ENCODE peak calls at places on chromosomes 12 and 14, in five cellular contexts. One of them, this sample, is unnamed.

GRCh38 chr14:100586520-100587247 is 533 bp downstream of the BEGAIN start:
- DNase-seq in AG04450: no peak
- DNase-seq in cardiac muscle cell: peak
- DNase-seq in mesenchymal stem cell: no peak
- DNase-seq in spleen: peak
- DNase-seq in this sample: peak

GRCh38 chr14:90518941-90519256 is 122.1 kb downstream of the CALM1 start:
- DNase-seq in AG04450: no peak
- DNase-seq in cardiac muscle cell: no peak
- DNase-seq in mesenchymal stem cell: peak
- DNase-seq in spleen: peak
- DNase-seq in this sample: no peak

GRCh38 chr12:46332260-46332659 is 40.3 kb downstream of the SLC38A2 start:
- DNase-seq in AG04450: no peak
- DNase-seq in cardiac muscle cell: no peak
- DNase-seq in mesenchymal stem cell: peak
- DNase-seq in spleen: no peak
- DNase-seq in this sample: no peak

GRCh38 chr12:11779286-11779685 is 129.8 kb downstream of the ETV6 start:
- DNase-seq in AG04450: no peak
- DNase-seq in cardiac muscle cell: peak
- DNase-seq in mesenchymal stem cell: peak
- DNase-seq in spleen: no peak
- DNase-seq in this sample: no peak

GRCh38 chr14:63308723-63309317 is 9.9 kb downstream of the GPHB5 start:
- DNase-seq in AG04450: no peak
- DNase-seq in cardiac muscle cell: peak
- DNase-seq in mesenchymal stem cell: no peak
- DNase-seq in spleen: no peak
- DNase-seq in this sample: no peak

GRCh38 chr14:58014778-58015177 is 137.2 kb downstream of the ARMH4 start:
- DNase-seq in AG04450: no peak
- DNase-seq in cardiac muscle cell: no peak
- DNase-seq in mesenchymal stem cell: no peak
- DNase-seq in spleen: no peak
- DNase-seq in this sample: no peak

GRCh38 chr12:77060883-77061240 is 4.5 kb downstream of the E2F7 start:
- DNase-seq in AG04450: no peak
- DNase-seq in cardiac muscle cell: no peak
- DNase-seq in mesenchymal stem cell: no peak
- DNase-seq in spleen: no peak
- DNase-seq in this sample: no peak

GRCh38 chr12:50110127-50110761 is 1.8 kb upstream of the COX14 start:
- DNase-seq in AG04450: no peak
- DNase-seq in cardiac muscle cell: no peak
- DNase-seq in mesenchymal stem cell: no peak
- DNase-seq in spleen: peak
- DNase-seq in this sample: peak

GRCh38 chr12:101116911-101117310 is 93.1 kb downstream of the SLC5A8 start:
- DNase-seq in AG04450: no peak
- DNase-seq in cardiac muscle cell: no peak
- DNase-seq in mesenchymal stem cell: no peak
- DNase-seq in spleen: no peak
- DNase-seq in this sample: no peak

GRCh38 chr12:13022737-13023370 is 21.3 kb upstream of the FAM234B start:
- DNase-seq in AG04450: no peak
- DNase-seq in cardiac muscle cell: no peak
- DNase-seq in mesenchymal stem cell: no peak
- DNase-seq in spleen: no peak
- DNase-seq in this sample: no peak

GRCh38 chr12:50563434-50563787 is 58.6 kb downstream of the DIP2B start:
- DNase-seq in AG04450: no peak
- DNase-seq in cardiac muscle cell: no peak
- DNase-seq in mesenchymal stem cell: no peak
- DNase-seq in spleen: no peak
- DNase-seq in this sample: no peak

GRCh38 chr12:118187746-118188390 is 51.9 kb downstream of the PEBP1 start:
- DNase-seq in AG04450: no peak
- DNase-seq in cardiac muscle cell: no peak
- DNase-seq in mesenchymal stem cell: no peak
- DNase-seq in spleen: no peak
- DNase-seq in this sample: no peak

GRCh38 chr12:47014474-47014873 is 64.9 kb upstream of the PCED1B start:
- DNase-seq in AG04450: peak
- DNase-seq in cardiac muscle cell: no peak
- DNase-seq in mesenchymal stem cell: peak
- DNase-seq in spleen: no peak
- DNase-seq in this sample: no peak

GRCh38 chr12:56991319-56991906 is 14.9 kb downstream of the ZBTB39 start:
- DNase-seq in AG04450: no peak
- DNase-seq in cardiac muscle cell: no peak
- DNase-seq in mesenchymal stem cell: no peak
- DNase-seq in spleen: peak
- DNase-seq in this sample: peak

GRCh38 chr12:6207254-6207942 is 7.2 kb downstream of the CD9 start:
- DNase-seq in AG04450: no peak
- DNase-seq in cardiac muscle cell: no peak
- DNase-seq in mesenchymal stem cell: no peak
- DNase-seq in spleen: no peak
- DNase-seq in this sample: no peak

GRCh38 chr12:6206327-6206726 is 6.1 kb downstream of the CD9 start:
- DNase-seq in AG04450: no peak
- DNase-seq in cardiac muscle cell: no peak
- DNase-seq in mesenchymal stem cell: no peak
- DNase-seq in spleen: no peak
- DNase-seq in this sample: no peak

GRCh38 chr12:6205761-6206160 is 5.6 kb downstream of the CD9 start:
- DNase-seq in AG04450: no peak
- DNase-seq in cardiac muscle cell: no peak
- DNase-seq in mesenchymal stem cell: no peak
- DNase-seq in spleen: no peak
- DNase-seq in this sample: no peak

GRCh38 chr12:6205144-6205539 is 4.9 kb downstream of the CD9 start:
- DNase-seq in AG04450: no peak
- DNase-seq in cardiac muscle cell: peak
- DNase-seq in mesenchymal stem cell: no peak
- DNase-seq in spleen: no peak
- DNase-seq in this sample: no peak

DNA sequence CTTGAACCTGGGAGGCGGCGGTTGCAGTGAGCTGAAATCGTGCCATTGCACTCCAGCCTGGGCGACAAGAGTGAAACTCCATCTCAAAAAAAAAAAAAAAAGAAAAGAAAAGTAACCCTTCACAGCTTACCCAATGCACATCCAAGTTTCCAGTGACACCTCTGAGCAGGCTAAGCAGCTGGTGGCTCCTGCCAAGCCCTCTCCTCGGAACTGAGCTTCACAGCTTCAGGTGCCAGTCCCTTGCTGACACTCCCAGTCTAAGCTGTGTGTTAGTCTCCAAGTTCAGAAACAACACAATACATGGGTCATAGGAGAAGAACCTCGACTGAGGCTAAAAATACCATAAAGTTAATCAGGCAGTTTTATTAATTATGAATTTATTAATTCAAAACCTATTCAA is 7.9 kb downstream of the CD9 start:
- DNase-seq in AG04450: no peak
- DNase-seq in cardiac muscle cell: no peak
- DNase-seq in mesenchymal stem cell: no peak
- DNase-seq in spleen: no peak
- DNase-seq in this sample: no peak
- H3K27ac ChIP-seq in AG04450: no peak
- H3K27ac ChIP-seq in cardiac muscle cell: no peak
- H3K27ac ChIP-seq in mesenchymal stem cell: no peak
- H3K27ac ChIP-seq in spleen: no peak
- H3K27ac ChIP-seq in this sample: no peak

GRCh38 chr12:55942055-55942454 is 11.1 kb downstream of the DGKA start:
- DNase-seq in AG04450: no peak
- DNase-seq in cardiac muscle cell: no peak
- DNase-seq in mesenchymal stem cell: no peak
- DNase-seq in spleen: no peak
- DNase-seq in this sample: no peak

GRCh38 chr12:55937956-55938355 is 7.0 kb downstream of the DGKA start:
- DNase-seq in AG04450: no peak
- DNase-seq in cardiac muscle cell: no peak
- DNase-seq in mesenchymal stem cell: no peak
- DNase-seq in spleen: no peak
- DNase-seq in this sample: no peak

GRCh38 chr12:55935742-55936151 is 4.8 kb downstream of the DGKA start:
- DNase-seq in AG04450: no peak
- DNase-seq in cardiac muscle cell: no peak
- DNase-seq in mesenchymal stem cell: no peak
- DNase-seq in spleen: peak
- DNase-seq in this sample: no peak

GRCh38 chr12:55940065-55940732 is 9.2 kb downstream of the DGKA start:
- DNase-seq in AG04450: peak
- DNase-seq in cardiac muscle cell: peak
- DNase-seq in mesenchymal stem cell: peak
- DNase-seq in spleen: peak
- DNase-seq in this sample: peak

DNA sequence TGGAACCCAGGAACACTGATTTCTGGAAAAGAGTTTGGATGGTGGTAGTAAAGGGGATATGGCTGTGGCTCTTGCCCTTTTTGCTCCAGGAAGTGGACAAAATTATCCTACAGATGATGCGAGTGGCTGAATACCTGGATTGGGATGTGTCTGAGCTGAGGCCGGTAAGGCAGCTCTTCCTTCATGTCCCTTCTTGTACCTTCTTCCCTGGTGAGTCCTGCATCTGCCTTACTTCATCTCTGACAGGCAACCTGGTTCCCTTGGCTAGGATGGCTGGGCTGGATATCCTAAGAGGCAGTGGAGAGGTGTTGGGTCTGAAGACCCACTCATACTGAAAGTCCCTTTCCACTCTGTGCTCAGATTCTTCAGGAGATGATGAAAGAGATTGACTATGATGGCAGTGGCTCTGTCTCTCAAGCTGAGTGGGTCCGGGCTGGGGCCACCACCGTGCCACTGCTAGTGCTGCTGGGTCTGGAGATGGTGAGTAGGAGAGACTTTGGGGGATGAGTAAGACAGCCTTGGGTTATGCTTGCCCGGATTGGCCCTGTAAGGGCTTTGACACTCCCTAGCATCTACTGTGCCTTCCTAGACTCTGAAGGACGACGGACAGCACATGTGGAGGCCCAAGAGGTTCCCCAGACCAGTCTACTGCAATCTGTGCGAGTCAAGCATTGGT is 8.0 kb downstream of the DGKA start:
- DNase-seq in AG04450: no peak
- DNase-seq in cardiac muscle cell: no peak
- DNase-seq in mesenchymal stem cell: no peak
- DNase-seq in spleen: no peak
- DNase-seq in this sample: no peak
- H3K27ac ChIP-seq in AG04450: no peak
- H3K27ac ChIP-seq in cardiac muscle cell: no peak
- H3K27ac ChIP-seq in mesenchymal stem cell: no peak
- H3K27ac ChIP-seq in spleen: no peak
- H3K27ac ChIP-seq in this sample: no peak

DNA sequence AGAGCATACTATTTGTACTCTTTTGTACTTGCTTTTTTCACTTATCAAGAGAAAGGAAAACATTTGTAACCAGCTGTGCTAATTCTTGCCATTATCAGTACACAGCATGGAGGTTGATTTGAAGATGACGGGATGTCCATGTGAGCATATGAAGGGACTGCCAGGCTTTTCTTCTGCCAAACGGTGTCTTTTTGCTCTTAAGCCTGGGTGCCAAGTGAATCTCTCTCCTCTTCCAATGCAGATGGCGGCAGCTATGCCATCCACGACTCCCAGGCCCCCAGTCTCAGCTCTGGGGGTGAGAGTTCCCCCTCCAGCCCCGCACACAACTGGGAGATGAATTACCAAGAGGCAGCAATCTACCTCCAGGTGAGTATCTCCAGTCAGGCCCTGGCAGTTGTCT is 38.9 kb downstream of the TPCN1 start:
- DNase-seq in AG04450: no peak
- DNase-seq in cardiac muscle cell: no peak
- DNase-seq in mesenchymal stem cell: no peak
- DNase-seq in spleen: no peak
- DNase-seq in this sample: no peak
- H3K27ac ChIP-seq in AG04450: no peak
- H3K27ac ChIP-seq in cardiac muscle cell: no peak
- H3K27ac ChIP-seq in mesenchymal stem cell: peak
- H3K27ac ChIP-seq in spleen: peak
- H3K27ac ChIP-seq in this sample: no peak

DNA sequence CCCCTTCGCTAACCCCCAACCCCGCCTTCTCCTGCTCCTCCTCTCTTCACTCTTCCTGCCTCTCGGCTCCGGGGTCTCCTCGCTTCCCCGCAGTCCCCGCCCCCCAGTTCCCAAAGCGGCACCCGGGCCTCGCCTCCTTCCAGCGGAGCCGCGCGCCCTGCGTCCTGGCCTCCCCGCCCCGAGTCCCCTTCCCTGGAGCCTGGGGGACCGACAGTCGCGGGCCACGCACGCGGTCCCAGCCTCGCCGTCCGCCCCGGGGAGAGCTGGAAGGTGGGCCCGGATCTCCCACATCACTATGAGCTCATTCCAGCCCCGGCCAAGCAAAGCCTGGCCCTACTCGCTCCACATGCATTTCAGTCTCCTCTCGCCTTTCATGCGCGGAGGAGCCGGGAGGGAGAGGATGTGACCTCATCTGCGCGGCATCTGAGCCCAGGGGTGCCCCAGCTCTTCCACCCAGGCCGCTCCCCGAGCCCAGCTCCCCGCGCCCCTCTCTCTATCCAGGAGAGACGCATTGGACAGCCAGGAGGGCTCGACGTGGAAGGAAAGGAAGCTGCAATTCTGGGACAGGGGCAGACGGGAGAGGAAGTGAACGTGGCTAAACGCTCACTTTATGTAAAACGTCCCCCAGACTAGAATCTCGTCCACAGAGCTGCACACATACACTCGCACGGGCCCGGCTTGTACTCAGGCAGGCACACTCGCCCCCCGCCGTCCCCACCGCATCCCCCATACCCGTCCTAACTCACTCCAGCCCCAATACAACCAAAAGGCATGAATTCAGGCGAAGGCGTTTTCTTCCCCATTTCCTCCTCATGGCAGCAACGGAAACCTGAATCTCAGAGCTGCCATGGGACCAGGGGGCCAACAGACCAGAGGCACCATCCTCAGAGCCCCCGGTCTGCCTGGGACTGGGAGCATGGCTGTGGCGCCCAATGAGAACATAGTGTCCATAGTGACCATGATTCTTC is 108.7 kb upstream of the CCND2 start:
- DNase-seq in AG04450: peak
- DNase-seq in cardiac muscle cell: peak
- DNase-seq in mesenchymal stem cell: peak
- DNase-seq in spleen: peak
- DNase-seq in this sample: no peak
- H3K27ac ChIP-seq in AG04450: peak
- H3K27ac ChIP-seq in cardiac muscle cell: no peak
- H3K27ac ChIP-seq in mesenchymal stem cell: peak
- H3K27ac ChIP-seq in spleen: peak
- H3K27ac ChIP-seq in this sample: peak

GRCh38 chr14:95356245-95356850 is 36.6 kb upstream of the CLMN start:
- DNase-seq in AG04450: no peak
- DNase-seq in cardiac muscle cell: peak
- DNase-seq in mesenchymal stem cell: no peak
- DNase-seq in spleen: no peak
- DNase-seq in this sample: no peak
- H3K27ac ChIP-seq in AG04450: no peak
- H3K27ac ChIP-seq in cardiac muscle cell: no peak
- H3K27ac ChIP-seq in mesenchymal stem cell: no peak
- H3K27ac ChIP-seq in spleen: no peak
- H3K27ac ChIP-seq in this sample: no peak